ENCODE peak calls at places on chromosomes 3 and 15, in six cellular contexts. C is A549, W is upper lobe of left lung, I is upper lobe of right lung, J is OCI-LY7, F is WERI-Rb-1. V is an unnamed sample.
A peak's percentile ranks its signal among the peaks of the same experiment; 100 is the strongest.

GRCh38 chr15:78625621-78626280 is 5.0 kb upstream of the CHRNA3 start:
- DNase-seq in C (no peak), W (no peak), I (peak; percentile 44), J (peak; percentile 8), F (peak; percentile 72), V (no peak)

GRCh38 chr3:136909187-136909586 is 47.2 kb downstream of the NCK1 start:
- DNase-seq in C (no peak), W (no peak), I (no peak), J (no peak), F (no peak), V (no peak)

GRCh38 chr3:134406331-134407246 is 32.3 kb upstream of the AMOTL2 start:
- DNase-seq in C (no peak), W (peak; percentile 87), I (peak; percentile 74), J (no peak), F (peak; percentile 99), V (no peak)

GRCh38 chr15:91252322-91252721 is 152.3 kb downstream of the SV2B start:
- DNase-seq in C (no peak), W (no peak), I (no peak), J (no peak), F (no peak), V (no peak)

GRCh38 chr3:124659175-124659574 is 71.1 kb upstream of the UMPS start:
- DNase-seq in C (no peak), W (no peak), I (no peak), J (no peak), F (no peak), V (no peak)

GRCh38 chr3:177585271-177585670 is 388.0 kb upstream of the TBL1XR1 start:
- DNase-seq in C (no peak), W (no peak), I (no peak), J (no peak), F (no peak), V (no peak)

GRCh38 chr15:68900032-68900431 is 30.3 kb upstream of the SPESP1 start:
- DNase-seq in C (no peak), W (no peak), I (no peak), J (no peak), F (no peak), V (no peak)

GRCh38 chr3:182618085-182618732 is 175.1 kb upstream of the ATP11B start:
- DNase-seq in C (peak; percentile 25), W (no peak), I (no peak), J (peak; percentile 77), F (no peak), V (no peak)

GRCh38 chr3:45341876-45342275 is 46.5 kb upstream of the LARS2 start:
- DNase-seq in C (no peak), W (no peak), I (no peak), J (no peak), F (no peak), V (no peak)

GRCh38 chr3:149198611-149199010 is 23.0 kb downstream of the CP start:
- DNase-seq in C (no peak), W (no peak), I (no peak), J (no peak), F (no peak), V (no peak)

DNA sequence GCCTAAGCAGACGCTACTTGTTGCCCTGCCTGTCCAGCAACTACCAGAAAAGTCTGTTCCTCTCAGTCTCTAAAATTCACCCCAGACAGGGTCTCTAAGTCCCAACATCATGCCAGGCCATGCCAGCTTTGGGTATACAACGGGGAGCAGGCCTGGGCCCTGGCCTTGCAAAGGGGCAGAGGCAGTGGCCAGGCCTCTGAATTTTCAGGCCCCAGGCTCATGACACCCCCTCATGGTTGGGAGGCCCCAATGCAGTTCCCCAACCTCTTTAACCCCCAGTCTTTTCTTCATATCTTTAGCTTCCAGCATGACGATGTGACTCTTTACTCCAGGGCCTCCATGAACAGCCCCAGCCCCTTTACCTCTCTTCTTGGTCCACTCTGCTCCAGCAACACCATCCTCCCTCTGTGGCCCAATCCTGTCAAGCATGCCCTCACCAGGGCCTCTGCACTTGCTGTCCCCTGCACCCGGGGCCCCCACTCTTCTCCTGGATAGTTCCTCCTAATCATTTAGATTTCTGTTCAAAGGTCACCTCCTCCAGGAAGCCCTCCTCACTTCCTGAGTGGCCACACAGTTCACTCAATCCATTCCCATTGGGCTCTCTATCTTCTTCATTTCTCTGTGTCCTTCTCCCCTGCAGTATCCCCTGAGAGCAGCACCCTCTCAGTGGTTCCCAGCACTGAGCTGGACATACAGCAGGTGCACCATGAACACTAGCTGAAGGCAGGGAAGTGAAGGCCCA is 4.8 kb downstream of the IQSEC1 start:
- DNase-seq in C (no peak), W (no peak), I (no peak), J (no peak), F (no peak), V (no peak)
- TF ChIP-seq CTCF in C (no peak), W (no peak), I (no peak), J (peak; percentile 58), F (peak; percentile 32), V (no peak)

GRCh38 chr15:83766326-83766725 is 112.4 kb downstream of the ADAMTSL3 start:
- DNase-seq in C (no peak), W (no peak), I (no peak), J (no peak), F (no peak), V (no peak)

GRCh38 chr15:83769411-83769960 is 115.6 kb downstream of the ADAMTSL3 start:
- DNase-seq in C (no peak), W (no peak), I (no peak), J (no peak), F (no peak), V (no peak)

GRCh38 chr15:83767786-83768185 is 113.9 kb downstream of the ADAMTSL3 start:
- DNase-seq in C (no peak), W (no peak), I (no peak), J (no peak), F (no peak), V (no peak)

GRCh38 chr15:83762367-83762766 is 108.4 kb downstream of the ADAMTSL3 start:
- DNase-seq in C (peak; percentile 11), W (no peak), I (no peak), J (no peak), F (no peak), V (no peak)

GRCh38 chr15:83764201-83764839 is 110.4 kb downstream of the ADAMTSL3 start:
- DNase-seq in C (no peak), W (no peak), I (no peak), J (no peak), F (no peak), V (no peak)
- H3K27ac ChIP-seq in C (no peak overlapping the region), W (no peak overlapping the region), I (no peak overlapping the region), J (no peak overlapping the region), F (no peak overlapping the region), V (no peak overlapping the region)

DNA sequence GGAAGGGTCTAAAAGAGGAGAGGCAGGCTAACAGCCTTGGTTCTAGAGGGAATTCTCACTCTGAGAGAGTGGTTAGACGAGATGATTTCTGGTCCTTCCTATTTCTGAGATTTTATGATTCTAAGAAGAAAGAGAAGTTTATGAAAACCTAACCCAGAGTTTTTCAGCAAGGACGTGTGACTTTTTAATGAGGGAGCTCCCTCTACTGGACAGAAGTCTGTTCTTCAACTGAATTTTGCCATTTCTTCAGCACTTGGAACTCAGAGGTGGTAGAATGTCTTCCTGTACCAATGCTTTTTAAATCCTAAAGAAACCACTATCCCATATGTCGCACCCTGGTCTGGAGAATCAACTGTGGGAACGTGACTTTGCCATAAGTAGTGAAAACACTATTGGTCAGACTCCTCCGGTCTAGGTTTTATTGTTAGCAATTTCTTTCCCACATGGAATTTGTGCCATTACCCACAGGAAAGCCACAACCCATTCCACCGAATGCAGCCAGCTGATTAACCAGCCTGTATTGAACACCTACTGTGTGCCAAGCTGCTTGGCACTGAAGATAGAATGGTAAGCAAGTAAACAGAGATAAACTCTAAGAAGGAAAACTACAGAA is 199.5 kb upstream of the LMCD1 start:
- DNase-seq in C (peak; percentile 61), W (no peak), I (no peak), J (peak; percentile 39), F (peak; percentile 29), V (peak; percentile 8)
- TF ChIP-seq CTCF in C (peak; percentile 71), W (peak; percentile 30), I (peak; percentile 73), J (peak; percentile 81), F (peak; percentile 60), V (peak; percentile 70)

GRCh38 chr3:43082457-43082856 is 23.4 kb downstream of the POMGNT2 start:
- DNase-seq in C (no peak), W (no peak), I (no peak), J (no peak), F (no peak), V (no peak)
- H3K27ac ChIP-seq in C (no peak overlapping the region), W (no peak overlapping the region), I (no peak overlapping the region), J (no peak overlapping the region), F (no peak overlapping the region), V (no peak overlapping the region)

GRCh38 chr3:110881069-110881468 is 190.5 kb upstream of the NECTIN3 start:
- DNase-seq in C (peak; percentile 33), W (no peak), I (peak; percentile 47), J (peak; percentile 8), F (peak; percentile 40), V (peak; percentile 72)
- TF ChIP-seq CTCF in C (no peak), W (no peak), I (no peak), J (peak; percentile 58), F (peak; percentile 74), V (peak; percentile 39)

DNA sequence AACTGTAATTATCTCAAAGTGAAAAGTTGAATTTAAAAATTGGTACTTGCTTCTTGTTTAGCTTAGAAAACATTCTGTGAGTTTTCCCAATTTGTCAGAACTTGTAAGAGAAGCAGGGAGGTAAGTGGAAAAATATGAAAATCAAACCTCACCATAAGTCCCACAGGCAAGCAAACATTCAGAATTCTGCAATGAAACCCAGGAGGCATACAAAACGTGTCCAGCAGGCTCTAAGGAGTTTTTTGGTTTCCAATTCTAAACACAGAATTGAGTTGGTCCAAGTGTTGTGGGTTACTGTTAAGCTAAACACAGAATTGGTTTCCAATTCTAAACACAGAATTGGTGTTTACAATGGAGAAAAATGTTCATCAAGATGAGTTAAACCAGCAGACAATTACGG is 27.1 kb upstream of the ACKR4 start:
- DNase-seq in C (no peak), W (no peak), I (no peak), J (no peak), F (no peak), V (no peak)
- H3K27ac ChIP-seq in C (no peak overlapping the region), W (no peak overlapping the region), I (no peak overlapping the region), J (no peak overlapping the region), F (no peak overlapping the region), V (no peak overlapping the region)

DNA sequence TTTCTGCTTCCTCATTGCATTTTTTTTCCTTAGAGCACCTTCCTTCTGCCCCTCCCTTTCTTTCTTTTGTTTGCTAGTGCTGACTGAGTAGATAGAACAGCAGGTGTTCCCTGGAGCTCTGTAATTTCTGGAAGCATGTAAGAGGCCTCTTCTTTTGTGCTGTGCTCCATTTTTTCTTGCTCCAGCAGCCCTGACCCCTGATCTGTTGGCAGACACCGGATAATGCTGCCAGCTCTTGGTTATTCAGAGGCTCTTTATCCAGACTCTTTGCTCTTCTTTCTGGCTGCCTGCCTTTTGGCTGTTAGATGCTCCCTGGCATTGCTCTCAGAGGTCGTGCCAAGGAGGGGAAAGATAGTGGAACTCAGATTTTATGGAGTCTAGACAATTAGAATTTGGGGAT is 104.4 kb upstream of the RBMS3 start:
- DNase-seq in C (no peak), W (no peak), I (no peak), J (no peak), F (no peak), V (no peak)
- TF ChIP-seq CTCF in C (no peak), W (no peak), I (no peak), J (no peak), F (no peak), V (no peak)